ENCODE peak calls at places on chromosomes 11 and 22, in four cellular contexts. Y is bronchial epithelial cell, C is uterus, J is ovary. U is an unnamed sample.

GRCh38 chr11:834371-835316 is 1.9 kb downstream of the CD151 start:
- DNase-seq in Y (peak), C (peak), J (no peak), U (peak)

GRCh38 chr22:41178425-41178975 is 26.6 kb upstream of the L3MBTL2 start:
- DNase-seq in Y (no peak), C (peak), J (peak), U (no peak)

GRCh38 chr11:2799881-2800654 is 85.5 kb downstream of the CDKN1C start:
- DNase-seq in Y (no peak), C (peak), J (peak), U (no peak)

GRCh38 chr11:13917269-13917668 is 45.3 kb upstream of the SPON1 start:
- DNase-seq in Y (no peak), C (no peak), J (no peak), U (no peak)

GRCh38 chr11:130068986-130069683 is 559 bp upstream of the APLP2 start:
- DNase-seq in Y (peak), C (peak), J (peak), U (no peak)

GRCh38 chr11:12798609-12799011 is 124.4 kb downstream of the TEAD1 start:
- DNase-seq in Y (peak), C (no peak), J (no peak), U (no peak)

GRCh38 chr11:58058276-58059010 is 27.7 kb downstream of the OR6Q1 start:
- DNase-seq in Y (peak), C (no peak), J (no peak), U (no peak)

GRCh38 chr11:115528217-115528616 is 24.0 kb upstream of the CADM1 start:
- DNase-seq in Y (no peak), C (no peak), J (no peak), U (no peak)

GRCh38 chr11:35239476-35240075 is 100.6 kb downstream of the CD44 start:
- DNase-seq in Y (no peak), C (no peak), J (no peak), U (no peak)

GRCh38 chr22:32309585-32310251 is 47.9 kb upstream of the RFPL3 start:
- DNase-seq in Y (no peak), C (no peak), J (no peak), U (no peak)

GRCh38 chr22:49936018-49936972 is 17.9 kb downstream of the CRELD2 start:
- DNase-seq in Y (peak), C (peak), J (peak), U (no peak)

GRCh38 chr22:47373648-47374272 is 611.3 kb downstream of the TBC1D22A start:
- DNase-seq in Y (no peak), C (peak), J (peak), U (no peak)

GRCh38 chr11:101866619-101867491 is 48.0 kb upstream of the CEP126 start:
- DNase-seq in Y (peak), C (no peak), J (no peak), U (peak)

GRCh38 chr11:14542384-14542783 is 22.2 kb upstream of the PSMA1 start:
- DNase-seq in Y (no peak), C (no peak), J (no peak), U (no peak)

GRCh38 chr11:1938343-1939005 is 8.7 kb upstream of the MRPL23 start:
- DNase-seq in Y (no peak), C (no peak), J (no peak), U (no peak)

GRCh38 chr11:87128372-87128771 is 90.6 kb downstream of the TMEM135 start:
- DNase-seq in Y (no peak), C (no peak), J (no peak), U (no peak)

GRCh38 chr22:19743626-19744025 is 17.0 kb upstream of the TBX1 start:
- DNase-seq in Y (no peak), C (no peak), J (no peak), U (no peak)

GRCh38 chr11:84372366-84372765 is 1086.2 kb upstream of the CCDC90B start:
- DNase-seq in Y (no peak), C (no peak), J (no peak), U (no peak)

GRCh38 chr11:130103296-130103814 is 33.7 kb downstream of the APLP2 start:
- DNase-seq in Y (peak), C (no peak), J (no peak), U (no peak)

GRCh38 chr22:30079952-30080533 is at the start of gene HORMAD2:
- DNase-seq in Y (no peak), C (no peak), J (no peak), U (no peak)

GRCh38 chr11:1162498-1163311 is 5.0 kb downstream of the MUC5AC start:
- DNase-seq in Y (no peak), C (no peak), J (no peak), U (no peak)

GRCh38 chr11:68076371-68077042 is 37.7 kb downstream of the TCIRG1 start:
- DNase-seq in Y (no peak), C (no peak), J (no peak), U (no peak)

GRCh38 chr22:35555941-35556547 is 15.4 kb downstream of the RASD2 start:
- DNase-seq in Y (no peak), C (no peak), J (no peak), U (no peak)

GRCh38 chr11:76787911-76788596 is 4.9 kb downstream of the TSKU start:
- DNase-seq in Y (peak), C (peak), J (peak), U (no peak)

GRCh38 chr11:111782109-111782784 is 16.1 kb upstream of the PPP2R1B start:
- DNase-seq in Y (no peak), C (no peak), J (no peak), U (no peak)

GRCh38 chr22:44718418-44718817 is 16.4 kb downstream of the PRR5 start:
- DNase-seq in Y (no peak), C (no peak), J (no peak), U (no peak)

GRCh38 chr22:48888466-48889208 is 939.0 kb downstream of the BRD1 start:
- DNase-seq in Y (no peak), C (no peak), J (peak), U (no peak)

GRCh38 chr11:1084561-1085439 is 10.1 kb downstream of the MUC2 start:
- DNase-seq in Y (peak), C (no peak), J (no peak), U (no peak)

GRCh38 chr22:25448435-25449051 is 115.9 kb upstream of the GRK3 start:
- DNase-seq in Y (peak), C (no peak), J (no peak), U (no peak)

GRCh38 chr11:8354622-8355417 is 91.1 kb upstream of the LMO1 start:
- DNase-seq in Y (peak), C (no peak), J (no peak), U (no peak)

GRCh38 chr11:34044664-34045485 is 6.7 kb upstream of the CAPRIN1 start:
- DNase-seq in Y (peak), C (no peak), J (no peak), U (peak)

GRCh38 chr11:23406131-23406819 is 546.0 kb upstream of the CCDC179 start:
- DNase-seq in Y (no peak), C (no peak), J (no peak), U (no peak)

GRCh38 chr11:76174330-76174729 is 32.0 kb downstream of the WNT11 start:
- DNase-seq in Y (no peak), C (no peak), J (no peak), U (no peak)

U was measured in epithelial cell of prostate.